ENCODE peak calls at places on chromosomes 7 and 10, in five cellular contexts. D is A549, A is HepG2, H is K562, X is GM12878. J is an unnamed sample.

GRCh38 chr7:42893341-42894242 is 18.3 kb downstream of the C7orf25 start:
- DNase-seq in D (no peak), A (no peak), H (no peak), X (no peak), J (peak)

GRCh38 chr10:125011926-125012705 is 70.2 kb downstream of the ZRANB1 start:
- DNase-seq in D (no peak), A (no peak), H (no peak), X (no peak), J (no peak)

GRCh38 chr7:27947581-27948278 is 207.8 kb downstream of the TAX1BP1 start:
- DNase-seq in D (no peak), A (no peak), H (no peak), X (no peak), J (no peak)

GRCh38 chr7:96093435-96093834 is 228.5 kb downstream of the SLC25A13 start:
- DNase-seq in D (no peak), A (no peak), H (no peak), X (no peak), J (no peak)

GRCh38 chr7:22879718-22880306 is 57.2 kb upstream of the TOMM7 start:
- DNase-seq in D (no peak), A (no peak), H (no peak), X (no peak), J (no peak)

GRCh38 chr10:86215712-86216111 is 150.9 kb downstream of the GRID1 start:
- DNase-seq in D (no peak), A (peak), H (no peak), X (no peak), J (no peak)

GRCh38 chr7:50685445-50686070 is 97.1 kb downstream of the GRB10 start:
- DNase-seq in D (no peak), A (no peak), H (no peak), X (no peak), J (peak)

GRCh38 chr10:33365871-33366411 is 31.5 kb upstream of the NRP1 start:
- DNase-seq in D (peak), A (no peak), H (no peak), X (no peak), J (no peak)

GRCh38 chr10:14126697-14127440 is 203.9 kb downstream of the FRMD4A start:
- DNase-seq in D (no peak), A (no peak), H (no peak), X (no peak), J (no peak)

GRCh38 chr7:116169060-116169459 is 41.3 kb upstream of the TES start:
- DNase-seq in D (peak), A (peak), H (no peak), X (no peak), J (no peak)

GRCh38 chr10:128062837-128063563 is 63.2 kb downstream of the MKI67 start:
- DNase-seq in D (no peak), A (no peak), H (no peak), X (peak), J (no peak)

GRCh38 chr10:108523016-108523415 is 1358.5 kb upstream of the SORCS1 start:
- DNase-seq in D (no peak), A (no peak), H (no peak), X (no peak), J (no peak)

GRCh38 chr10:46282460-46283216 is 4.2 kb upstream of the ANTXRL start:
- DNase-seq in D (peak), A (peak), H (peak), X (no peak), J (peak)

GRCh38 chr10:80771902-80772555 is 234.3 kb downstream of the SH2D4B start:
- DNase-seq in D (no peak), A (no peak), H (peak), X (no peak), J (peak)

GRCh38 chr7:127571741-127572505 is 13.5 kb downstream of the GCC1 start:
- DNase-seq in D (no peak), A (no peak), H (no peak), X (no peak), J (no peak)

GRCh38 chr7:94877731-94878670 is 29.4 kb upstream of the PPP1R9A start:
- DNase-seq in D (no peak), A (no peak), H (no peak), X (no peak), J (no peak)

GRCh38 chr7:30770936-30771858 is at the start of gene MINDY4:
- DNase-seq in D (peak), A (no peak), H (peak), X (no peak), J (peak)

GRCh38 chr10:95242581-95243317 is 48.1 kb downstream of the PDLIM1 start:
- DNase-seq in D (peak), A (peak), H (no peak), X (no peak), J (peak)

GRCh38 chr7:56083150-56083785 is 9.5 kb downstream of the PHKG1 start:
- DNase-seq in D (no peak), A (no peak), H (no peak), X (no peak), J (no peak)

GRCh38 chr7:38584443-38585210 is 46.5 kb downstream of the AMPH start:
- DNase-seq in D (no peak), A (no peak), H (no peak), X (no peak), J (no peak)

GRCh38 chr10:133616371-133617130 is 10.0 kb downstream of the FRG2B start:
- DNase-seq in D (no peak), A (no peak), H (no peak), X (no peak), J (no peak)

GRCh38 chr10:7634142-7634894 is 32.4 kb downstream of the ITIH5 start:
- DNase-seq in D (no peak), A (no peak), H (no peak), X (no peak), J (no peak)

GRCh38 chr10:20995123-20995978 is 98.2 kb upstream of the NEBL start:
- DNase-seq in D (no peak), A (no peak), H (no peak), X (no peak), J (no peak)

GRCh38 chr7:90210475-90210874 is 1.1 kb upstream of the STEAP2 start:
- DNase-seq in D (no peak), A (peak), H (no peak), X (no peak), J (no peak)

GRCh38 chr7:123635551-123636359 is 19.9 kb upstream of the LMOD2 start:
- DNase-seq in D (peak), A (peak), H (peak), X (no peak), J (peak)

GRCh38 chr10:71649631-71650030 is 69.9 kb downstream of the C10orf105 start:
- DNase-seq in D (no peak), A (no peak), H (no peak), X (no peak), J (no peak)

GRCh38 chr7:47988496-47989386 is 9.3 kb upstream of the HUS1 start:
- DNase-seq in D (peak), A (peak), H (no peak), X (no peak), J (peak)

GRCh38 chr10:101693701-101694055 is 1.3 kb downstream of the FBXW4 start:
- DNase-seq in D (peak), A (peak), H (no peak), X (no peak), J (no peak)

GRCh38 chr7:92335574-92335973 is 89.8 kb downstream of the ANKIB1 start:
- DNase-seq in D (no peak), A (no peak), H (no peak), X (no peak), J (no peak)

DNA sequence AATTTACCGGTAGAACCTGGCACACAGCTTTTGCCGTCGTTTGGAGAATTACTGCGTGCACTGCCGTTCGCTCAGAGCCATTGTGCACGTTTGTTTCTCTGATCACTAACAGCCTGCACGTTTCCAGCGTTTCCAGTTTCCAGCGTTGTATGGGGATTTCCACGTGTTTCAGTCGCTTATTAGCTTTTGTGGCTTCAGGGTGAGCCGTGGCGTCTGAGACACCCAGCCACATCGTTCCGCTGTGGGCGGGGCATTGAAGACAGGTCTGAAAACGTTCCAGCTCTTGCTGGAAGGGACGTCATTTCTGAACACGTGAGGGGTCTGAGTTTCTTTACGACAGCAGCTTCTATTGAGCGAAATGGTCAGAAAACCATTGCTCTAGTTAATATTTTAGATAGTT is 164.8 kb downstream of the DNAJB6 start:
- DNase-seq in D (no peak), A (no peak), H (no peak), X (no peak), J (no peak)
- TF ChIP-seq JUNB in D (no peak), A (no peak), H (no peak), X (no peak), J (no peak)

GRCh38 chr10:78450239-78450638 is 416.6 kb downstream of the RPS24 start:
- DNase-seq in D (no peak), A (no peak), H (no peak), X (no peak), J (no peak)

GRCh38 chr10:78452782-78453181 is 419.1 kb downstream of the RPS24 start:
- DNase-seq in D (no peak), A (no peak), H (no peak), X (no peak), J (no peak)

GRCh38 chr10:78448994-78449418 is 415.3 kb downstream of the RPS24 start:
- DNase-seq in D (no peak), A (no peak), H (peak), X (no peak), J (no peak)

GRCh38 chr10:78451592-78451991 is 417.9 kb downstream of the RPS24 start:
- DNase-seq in D (no peak), A (no peak), H (no peak), X (no peak), J (no peak)

DNA sequence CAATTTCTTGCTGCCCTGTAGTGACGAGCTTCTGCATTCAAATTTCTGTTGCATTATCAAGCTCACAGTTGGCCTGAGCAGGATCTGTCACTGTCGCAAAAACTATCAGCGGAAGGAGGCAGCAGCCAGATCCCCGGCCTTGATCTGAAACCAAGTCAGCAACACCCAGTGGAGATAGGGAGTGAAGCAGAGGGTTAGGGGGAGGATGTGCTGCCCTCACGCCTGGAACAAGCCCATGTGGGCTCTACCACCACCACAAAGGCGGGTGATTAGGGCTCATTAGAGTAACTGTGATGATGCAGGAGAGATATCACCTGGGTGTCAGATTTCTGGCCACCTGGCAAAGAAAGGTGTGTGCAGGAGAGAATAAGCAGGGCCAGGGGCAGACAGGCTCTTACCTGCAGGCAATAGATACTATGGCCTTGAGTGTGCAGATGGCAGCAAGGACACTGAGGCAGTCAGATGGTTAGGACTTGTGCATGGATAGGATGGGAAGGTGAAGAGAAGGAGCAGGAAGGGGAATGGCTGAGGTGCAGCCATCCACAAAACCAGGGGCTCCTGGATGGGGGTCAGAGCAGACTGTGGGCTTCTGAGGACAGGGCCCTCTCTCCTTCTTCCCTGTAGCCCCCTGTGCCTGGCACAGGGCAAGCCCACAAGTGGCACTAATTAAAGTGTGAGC is 417.3 kb downstream of the RPS24 start:
- DNase-seq in D (no peak), A (no peak), H (no peak), X (no peak), J (no peak)
- TF ChIP-seq JUNB in D (no peak), A (no peak), H (no peak), X (no peak), J (no peak)

GRCh38 chr7:303884-304573 is 14.1 kb downstream of the FOXL3 start:
- DNase-seq in D (no peak), A (no peak), H (no peak), X (no peak), J (no peak)
- TF ChIP-seq JUNB in D (no peak), A (no peak), H (no peak), X (no peak), J (no peak)

GRCh38 chr10:110138197-110138812 is 69.1 kb upstream of the MXI1 start:
- DNase-seq in D (peak), A (peak), H (no peak), X (no peak), J (peak)

GRCh38 chr10:110144526-110144925 is 62.9 kb upstream of the MXI1 start:
- DNase-seq in D (no peak), A (no peak), H (no peak), X (no peak), J (no peak)

GRCh38 chr10:110142965-110143364 is 64.4 kb upstream of the MXI1 start:
- DNase-seq in D (no peak), A (no peak), H (no peak), X (no peak), J (no peak)

GRCh38 chr10:110141185-110141584 is 66.2 kb upstream of the MXI1 start:
- DNase-seq in D (no peak), A (no peak), H (no peak), X (no peak), J (no peak)

DNA sequence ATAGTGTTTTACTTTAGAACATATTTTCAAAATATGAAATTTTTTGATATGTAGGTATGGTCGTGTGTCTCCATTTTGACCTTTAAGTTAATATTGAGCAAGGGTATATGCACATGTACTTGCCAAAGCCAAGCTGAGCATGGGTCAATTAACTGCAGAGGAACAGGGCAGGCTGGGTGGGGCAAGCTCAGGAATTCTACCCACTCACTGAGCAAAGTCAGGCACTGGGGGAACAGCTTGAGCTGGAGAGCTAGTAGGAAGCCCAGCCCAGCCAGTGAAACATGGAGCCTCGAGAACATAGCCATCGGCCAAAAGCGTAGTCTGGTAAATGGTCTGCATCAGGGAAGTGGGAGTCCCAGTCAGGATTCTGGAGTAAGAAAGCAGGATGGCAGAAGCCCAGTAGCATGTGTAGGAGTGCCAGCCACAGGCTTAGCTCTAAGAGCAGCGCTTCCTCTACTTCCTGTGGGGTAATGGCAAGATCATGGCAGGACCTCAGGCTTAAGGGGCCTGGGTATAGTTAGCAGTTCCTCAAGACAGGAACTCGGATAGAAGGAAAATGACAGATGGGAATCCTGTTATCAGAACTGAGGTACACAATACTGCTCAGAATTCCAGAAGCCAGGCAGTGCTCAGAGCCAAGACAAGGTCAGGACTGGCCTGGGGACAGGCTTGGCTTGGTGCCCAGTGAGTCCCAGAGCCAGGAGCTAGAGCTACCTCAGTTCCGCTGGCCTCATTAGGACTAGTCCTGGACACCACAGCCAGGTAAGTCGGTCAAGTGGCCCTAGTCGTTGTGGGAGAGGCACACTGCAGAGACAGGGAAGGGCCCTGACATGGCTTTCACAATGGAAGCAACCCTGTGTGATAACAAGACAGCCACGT is 65.4 kb upstream of the MXI1 start:
- DNase-seq in D (no peak), A (peak), H (no peak), X (no peak), J (no peak)
- TF ChIP-seq JUNB in D (no peak), A (no peak), H (no peak), X (no peak), J (no peak)

GRCh38 chr10:73889014-73889413 is 14.7 kb upstream of the CAMK2G start:
- DNase-seq in D (no peak), A (no peak), H (no peak), X (no peak), J (no peak)
- TF ChIP-seq JUNB in D (no peak), A (no peak), H (no peak), X (no peak), J (no peak)